ENCODE peak calls at places on chromosomes 7 and 10, in ten cellular contexts. F, M, E, L, W, C, J, T, I and S are unnamed samples.

GRCh38 chr7:132709971-132710567 is 133.8 kb upstream of the PLXNA4 start:
- DNase-seq in F (no peak), M (no peak), E (no peak), L (no peak), W (peak), C (no peak), J (peak), T (peak), I (no peak), S (no peak)

GRCh38 chr7:117673367-117673766 is 193.5 kb downstream of the CFTR start:
- DNase-seq in F (no peak), M (no peak), E (no peak), L (no peak), W (no peak), C (no peak), J (no peak), T (peak), I (no peak), S (no peak)

GRCh38 chr7:135584362-135585353 is 26.9 kb downstream of the NUP205 start:
- DNase-seq in F (no peak), M (no peak), E (no peak), L (no peak), W (no peak), C (no peak), J (no peak), T (no peak), I (no peak), S (no peak)

GRCh38 chr10:4310153-4310552 is 515.9 kb upstream of the AKR1E2 start:
- DNase-seq in F (no peak), M (no peak), E (no peak), L (no peak), W (no peak), C (no peak), J (no peak), T (no peak), I (no peak), S (no peak)

GRCh38 chr10:105974803-105975456 is 1189.6 kb downstream of the SORCS1 start:
- DNase-seq in F (peak), M (no peak), E (no peak), L (no peak), W (peak), C (no peak), J (peak), T (peak), I (peak), S (no peak)

GRCh38 chr7:114988755-114989154 is 66.9 kb downstream of the MDFIC start:
- DNase-seq in F (no peak), M (no peak), E (no peak), L (peak), W (no peak), C (peak), J (no peak), T (no peak), I (peak), S (no peak)

GRCh38 chr10:83214178-83214577 is 925.1 kb upstream of the GHITM start:
- DNase-seq in F (no peak), M (no peak), E (no peak), L (no peak), W (no peak), C (no peak), J (peak), T (no peak), I (no peak), S (no peak)

GRCh38 chr10:20984632-20985031 is 87.5 kb upstream of the NEBL start:
- DNase-seq in F (no peak), M (no peak), E (no peak), L (no peak), W (no peak), C (no peak), J (no peak), T (no peak), I (no peak), S (no peak)

GRCh38 chr7:68964060-68964459 is 634.2 kb upstream of the AUTS2 start:
- DNase-seq in F (no peak), M (no peak), E (no peak), L (no peak), W (no peak), C (no peak), J (no peak), T (no peak), I (no peak), S (no peak)

GRCh38 chr7:106065560-106066500 is 46.3 kb downstream of the SYPL1 start:
- DNase-seq in F (no peak), M (no peak), E (no peak), L (no peak), W (no peak), C (no peak), J (no peak), T (no peak), I (peak), S (no peak)

GRCh38 chr10:125115409-125115808 is 45.0 kb downstream of the CTBP2 start:
- DNase-seq in F (no peak), M (no peak), E (no peak), L (no peak), W (no peak), C (no peak), J (no peak), T (no peak), I (no peak), S (no peak)

GRCh38 chr10:133129151-133129853 is 30.7 kb upstream of the KNDC1 start:
- DNase-seq in F (no peak), M (no peak), E (no peak), L (no peak), W (no peak), C (no peak), J (no peak), T (no peak), I (peak), S (no peak)

GRCh38 chr7:57210871-57211270 is 78.6 kb upstream of the ZNF479 start:
- DNase-seq in F (no peak), M (no peak), E (no peak), L (no peak), W (no peak), C (no peak), J (no peak), T (no peak), I (no peak), S (no peak)

GRCh38 chr7:13278020-13278419 is 590.6 kb downstream of the ARL4A start:
- DNase-seq in F (no peak), M (no peak), E (no peak), L (no peak), W (no peak), C (no peak), J (no peak), T (no peak), I (no peak), S (no peak)

GRCh38 chr7:13282377-13282980 is 595.0 kb downstream of the ARL4A start:
- DNase-seq in F (no peak), M (no peak), E (no peak), L (no peak), W (no peak), C (no peak), J (no peak), T (no peak), I (no peak), S (no peak)

GRCh38 chr7:13279854-13280435 is 592.5 kb downstream of the ARL4A start:
- DNase-seq in F (no peak), M (no peak), E (no peak), L (no peak), W (no peak), C (no peak), J (no peak), T (no peak), I (no peak), S (no peak)

GRCh38 chr7:13276977-13277376 is 589.5 kb downstream of the ARL4A start:
- DNase-seq in F (no peak), M (no peak), E (no peak), L (no peak), W (no peak), C (no peak), J (no peak), T (no peak), I (no peak), S (no peak)
- TF ChIP-seq CTCF in F (no peak), M (peak), E (peak), L (peak), W (peak), C (peak), J (no peak), T (peak), I (no peak), S (peak)

GRCh38 chr7:45111298-45112223 is at the start of gene TBRG4:
- DNase-seq in F (peak), M (peak), E (peak), L (peak), W (peak), C (peak), J (peak), T (peak), I (peak), S (peak)
- TF ChIP-seq CTCF in F (no peak), M (peak), E (peak), L (peak), W (peak), C (peak), J (peak), T (no peak), I (peak), S (peak)

GRCh38 chr7:87510430-87510875 is 35.0 kb upstream of the ABCB4 start:
- DNase-seq in F (no peak), M (no peak), E (no peak), L (no peak), W (no peak), C (no peak), J (peak), T (no peak), I (no peak), S (no peak)

GRCh38 chr7:87505122-87505521 is 29.6 kb upstream of the ABCB4 start:
- DNase-seq in F (no peak), M (no peak), E (no peak), L (no peak), W (no peak), C (no peak), J (no peak), T (no peak), I (no peak), S (no peak)

GRCh38 chr7:87505557-87506242 is 30.2 kb upstream of the ABCB4 start:
- DNase-seq in F (no peak), M (no peak), E (no peak), L (no peak), W (no peak), C (no peak), J (no peak), T (no peak), I (no peak), S (no peak)

GRCh38 chr7:87506243-87507180 is 31.0 kb upstream of the ABCB4 start:
- DNase-seq in F (no peak), M (no peak), E (no peak), L (no peak), W (no peak), C (no peak), J (peak), T (no peak), I (no peak), S (no peak)

GRCh38 chr7:87507446-87507845 is 32.0 kb upstream of the ABCB4 start:
- DNase-seq in F (no peak), M (no peak), E (no peak), L (no peak), W (no peak), C (no peak), J (peak), T (no peak), I (no peak), S (no peak)
- TF ChIP-seq CTCF in F (no peak), M (no peak), E (no peak), L (peak), W (no peak), C (peak), J (peak), T (no peak), I (no peak), S (peak)

GRCh38 chr7:18700147-18700546 is 204.6 kb downstream of the HDAC9 start:
- DNase-seq in F (peak), M (no peak), E (no peak), L (no peak), W (no peak), C (no peak), J (peak), T (peak), I (no peak), S (no peak)
- TF ChIP-seq CTCF in F (no peak), M (no peak), E (peak), L (no peak), W (peak), C (no peak), J (peak), T (peak), I (no peak), S (no peak)

DNA sequence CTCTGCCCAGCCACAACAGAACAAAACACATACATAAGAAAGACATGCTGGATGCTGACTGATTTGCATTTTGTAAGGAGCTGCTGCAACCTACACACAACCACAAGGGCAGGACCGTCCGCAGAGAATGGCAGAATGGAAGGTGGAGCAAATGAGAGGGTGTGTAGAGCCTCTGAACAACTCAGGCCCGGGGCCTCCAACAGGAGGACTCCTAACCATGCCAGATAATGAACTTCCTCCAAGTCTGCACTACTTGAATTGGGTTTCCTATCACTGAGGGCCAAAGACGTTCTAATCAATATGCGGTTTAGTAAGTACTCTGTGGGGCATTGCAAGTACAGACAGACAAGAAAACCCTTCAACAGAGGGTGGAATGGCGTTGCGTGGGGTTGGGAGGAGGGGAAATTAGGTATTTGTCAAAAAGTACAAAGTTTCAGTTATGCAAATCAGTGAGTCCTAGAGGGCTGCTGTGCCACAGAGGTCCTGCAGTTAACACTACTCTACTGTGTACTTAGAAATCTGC is 14.6 kb downstream of the VOPP1 start:
- DNase-seq in F (peak), M (peak), E (peak), L (no peak), W (peak), C (no peak), J (no peak), T (no peak), I (no peak), S (no peak)
- TF ChIP-seq CTCF in F (no peak), M (no peak), E (peak), L (no peak), W (no peak), C (no peak), J (no peak), T (no peak), I (no peak), S (no peak)

GRCh38 chr7:116451958-116452729 is 47.4 kb upstream of the CAV2 start:
- DNase-seq in F (no peak), M (no peak), E (no peak), L (no peak), W (no peak), C (no peak), J (no peak), T (no peak), I (no peak), S (no peak)
- TF ChIP-seq CTCF in F (peak), M (no peak), E (no peak), L (no peak), W (no peak), C (no peak), J (no peak), T (no peak), I (no peak), S (peak)

GRCh38 chr10:32155075-32155516 is 98.9 kb upstream of the KIF5B start:
- DNase-seq in F (no peak), M (no peak), E (no peak), L (no peak), W (no peak), C (no peak), J (no peak), T (no peak), I (no peak), S (no peak)

GRCh38 chr10:32153931-32154330 is 97.7 kb upstream of the KIF5B start:
- DNase-seq in F (no peak), M (no peak), E (no peak), L (no peak), W (no peak), C (no peak), J (no peak), T (no peak), I (no peak), S (no peak)

GRCh38 chr10:32150532-32151101 is 94.4 kb upstream of the KIF5B start:
- DNase-seq in F (no peak), M (no peak), E (no peak), L (no peak), W (no peak), C (no peak), J (no peak), T (no peak), I (no peak), S (no peak)

GRCh38 chr10:32151876-32152275 is 95.7 kb upstream of the KIF5B start:
- DNase-seq in F (no peak), M (no peak), E (no peak), L (no peak), W (no peak), C (no peak), J (no peak), T (no peak), I (no peak), S (no peak)

GRCh38 chr10:32153252-32153651 is 97.0 kb upstream of the KIF5B start:
- DNase-seq in F (no peak), M (no peak), E (no peak), L (no peak), W (no peak), C (no peak), J (no peak), T (no peak), I (no peak), S (no peak)
- TF ChIP-seq CTCF in F (no peak), M (no peak), E (no peak), L (no peak), W (no peak), C (no peak), J (no peak), T (no peak), I (no peak), S (no peak)